ENCODE peak calls at places on chromosomes 13 and 19, in eight cellular contexts. One of them, this sample, is unnamed.
A peak's percentile ranks its signal among the peaks of the same experiment; 100 is the strongest.

GRCh38 chr13:49878682-49879081 is 57.5 kb downstream of the SPRYD7 start:
- DNase-seq in H54: no peak
- DNase-seq in IMR-90: no peak
- DNase-seq in transverse colon: no peak
- DNase-seq in Peyer's patch: no peak
- DNase-seq in NB4: no peak
- DNase-seq in ovary: no peak
- DNase-seq in K562: no peak
- DNase-seq in this sample: no peak

GRCh38 chr19:45045671-45046353 is 7.0 kb downstream of the CLASRP start:
- DNase-seq in H54: no peak
- DNase-seq in IMR-90: no peak
- DNase-seq in transverse colon: no peak
- DNase-seq in Peyer's patch: no peak
- DNase-seq in NB4: no peak
- DNase-seq in ovary: no peak
- DNase-seq in K562: no peak
- DNase-seq in this sample: no peak

GRCh38 chr13:37075164-37075563 is 15.7 kb upstream of the SUPT20H start:
- DNase-seq in H54: no peak
- DNase-seq in IMR-90: no peak
- DNase-seq in transverse colon: no peak
- DNase-seq in Peyer's patch: no peak
- DNase-seq in NB4: no peak
- DNase-seq in ovary: no peak
- DNase-seq in K562: no peak
- DNase-seq in this sample: no peak

GRCh38 chr13:98450495-98451167 is 126.3 kb downstream of the STK24 start:
- DNase-seq in H54: no peak
- DNase-seq in IMR-90: no peak
- DNase-seq in transverse colon: no peak
- DNase-seq in Peyer's patch: no peak
- DNase-seq in NB4: peak; percentile 24
- DNase-seq in ovary: no peak
- DNase-seq in K562: no peak
- DNase-seq in this sample: no peak

GRCh38 chr13:74206061-74206561 is 71.9 kb upstream of the KLF12 start:
- DNase-seq in H54: no peak
- DNase-seq in IMR-90: peak; percentile 92
- DNase-seq in transverse colon: no peak
- DNase-seq in Peyer's patch: no peak
- DNase-seq in NB4: no peak
- DNase-seq in ovary: no peak
- DNase-seq in K562: no peak
- DNase-seq in this sample: no peak

GRCh38 chr19:7916908-7917291 is 2.3 kb downstream of the TGFBR3L start:
- DNase-seq in H54: no peak
- DNase-seq in IMR-90: no peak
- DNase-seq in transverse colon: no peak
- DNase-seq in Peyer's patch: no peak
- DNase-seq in NB4: no peak
- DNase-seq in ovary: no peak
- DNase-seq in K562: no peak
- DNase-seq in this sample: no peak

GRCh38 chr13:102784501-102784900 is 10.9 kb upstream of the TEX30 start:
- DNase-seq in H54: no peak
- DNase-seq in IMR-90: no peak
- DNase-seq in transverse colon: no peak
- DNase-seq in Peyer's patch: no peak
- DNase-seq in NB4: no peak
- DNase-seq in ovary: no peak
- DNase-seq in K562: no peak
- DNase-seq in this sample: no peak

GRCh38 chr19:16041571-16042386 is 34.5 kb upstream of the TPM4 start:
- DNase-seq in H54: peak; percentile 86
- DNase-seq in IMR-90: peak; percentile 52
- DNase-seq in transverse colon: peak; percentile 90
- DNase-seq in Peyer's patch: peak; percentile 68
- DNase-seq in NB4: peak; percentile 70
- DNase-seq in ovary: peak; percentile 91
- DNase-seq in K562: peak; percentile 77
- DNase-seq in this sample: peak; percentile 48

GRCh38 chr13:38819053-38819452 is 132.2 kb downstream of the FREM2 start:
- DNase-seq in H54: no peak
- DNase-seq in IMR-90: no peak
- DNase-seq in transverse colon: no peak
- DNase-seq in Peyer's patch: no peak
- DNase-seq in NB4: no peak
- DNase-seq in ovary: no peak
- DNase-seq in K562: no peak
- DNase-seq in this sample: no peak

GRCh38 chr13:36089130-36089529 is 42.1 kb downstream of the DCLK1 start:
- DNase-seq in H54: no peak
- DNase-seq in IMR-90: no peak
- DNase-seq in transverse colon: no peak
- DNase-seq in Peyer's patch: no peak
- DNase-seq in NB4: no peak
- DNase-seq in ovary: no peak
- DNase-seq in K562: no peak
- DNase-seq in this sample: no peak

GRCh38 chr13:26425439-26426358 is 131.8 kb upstream of the WASF3 start:
- DNase-seq in H54: no peak
- DNase-seq in IMR-90: peak; percentile 88
- DNase-seq in transverse colon: peak; percentile 32
- DNase-seq in Peyer's patch: no peak
- DNase-seq in NB4: no peak
- DNase-seq in ovary: no peak
- DNase-seq in K562: no peak
- DNase-seq in this sample: no peak

GRCh38 chr13:64488731-64489130 is 2741.4 kb downstream of the PCDH9 start:
- DNase-seq in H54: no peak
- DNase-seq in IMR-90: peak; percentile 28
- DNase-seq in transverse colon: no peak
- DNase-seq in Peyer's patch: no peak
- DNase-seq in NB4: no peak
- DNase-seq in ovary: no peak
- DNase-seq in K562: no peak
- DNase-seq in this sample: no peak

GRCh38 chr19:39316627-39317321 is 3.9 kb downstream of the LRFN1 start:
- DNase-seq in H54: no peak
- DNase-seq in IMR-90: no peak
- DNase-seq in transverse colon: no peak
- DNase-seq in Peyer's patch: no peak
- DNase-seq in NB4: no peak
- DNase-seq in ovary: no peak
- DNase-seq in K562: no peak
- DNase-seq in this sample: no peak

GRCh38 chr13:74450976-74451375 is 316.8 kb upstream of the KLF12 start:
- DNase-seq in H54: no peak
- DNase-seq in IMR-90: no peak
- DNase-seq in transverse colon: no peak
- DNase-seq in Peyer's patch: no peak
- DNase-seq in NB4: no peak
- DNase-seq in ovary: no peak
- DNase-seq in K562: no peak
- DNase-seq in this sample: no peak

DNA sequence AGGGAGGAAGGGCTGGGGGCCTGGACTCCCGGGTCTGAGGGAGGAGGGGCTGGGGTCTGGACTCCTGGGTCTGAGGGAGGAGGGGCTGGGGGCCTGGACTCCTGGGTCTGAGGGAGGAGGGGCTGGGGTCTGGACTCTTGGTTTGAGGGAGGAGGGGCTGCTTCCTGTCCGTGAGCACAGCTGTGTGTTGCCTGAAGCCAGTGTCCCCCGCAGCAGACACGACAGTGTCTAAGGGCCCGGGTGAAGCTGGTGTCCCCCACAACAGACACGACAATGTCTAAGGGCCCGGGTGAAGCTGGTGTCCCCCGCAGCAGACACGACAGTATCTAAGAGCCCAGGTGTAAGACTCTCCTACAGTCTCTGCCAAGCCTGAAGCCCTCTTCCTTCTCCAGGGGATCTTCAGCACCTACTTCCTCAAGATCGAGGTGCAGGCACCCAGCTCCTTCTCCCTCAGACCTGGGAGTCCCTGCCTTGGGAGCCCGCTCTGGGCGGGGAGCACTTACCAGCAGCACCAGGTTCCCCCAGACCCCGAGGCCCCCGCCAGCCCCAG is 346 bp downstream of the PTPRH start:
- DNase-seq in H54: no peak
- DNase-seq in IMR-90: no peak
- DNase-seq in transverse colon: peak; percentile 22
- DNase-seq in Peyer's patch: no peak
- DNase-seq in NB4: peak; percentile 29
- DNase-seq in ovary: no peak
- DNase-seq in K562: peak; percentile 36
- DNase-seq in this sample: no peak
- TF ChIP-seq POLR2A in H54: no peak
- TF ChIP-seq POLR2A in IMR-90: no peak
- TF ChIP-seq POLR2A in transverse colon: no peak
- TF ChIP-seq POLR2A in Peyer's patch: no peak
- TF ChIP-seq POLR2A in NB4: no peak
- TF ChIP-seq POLR2A in ovary: no peak
- TF ChIP-seq POLR2A in K562: no peak
- TF ChIP-seq POLR2A in this sample: no peak

DNA sequence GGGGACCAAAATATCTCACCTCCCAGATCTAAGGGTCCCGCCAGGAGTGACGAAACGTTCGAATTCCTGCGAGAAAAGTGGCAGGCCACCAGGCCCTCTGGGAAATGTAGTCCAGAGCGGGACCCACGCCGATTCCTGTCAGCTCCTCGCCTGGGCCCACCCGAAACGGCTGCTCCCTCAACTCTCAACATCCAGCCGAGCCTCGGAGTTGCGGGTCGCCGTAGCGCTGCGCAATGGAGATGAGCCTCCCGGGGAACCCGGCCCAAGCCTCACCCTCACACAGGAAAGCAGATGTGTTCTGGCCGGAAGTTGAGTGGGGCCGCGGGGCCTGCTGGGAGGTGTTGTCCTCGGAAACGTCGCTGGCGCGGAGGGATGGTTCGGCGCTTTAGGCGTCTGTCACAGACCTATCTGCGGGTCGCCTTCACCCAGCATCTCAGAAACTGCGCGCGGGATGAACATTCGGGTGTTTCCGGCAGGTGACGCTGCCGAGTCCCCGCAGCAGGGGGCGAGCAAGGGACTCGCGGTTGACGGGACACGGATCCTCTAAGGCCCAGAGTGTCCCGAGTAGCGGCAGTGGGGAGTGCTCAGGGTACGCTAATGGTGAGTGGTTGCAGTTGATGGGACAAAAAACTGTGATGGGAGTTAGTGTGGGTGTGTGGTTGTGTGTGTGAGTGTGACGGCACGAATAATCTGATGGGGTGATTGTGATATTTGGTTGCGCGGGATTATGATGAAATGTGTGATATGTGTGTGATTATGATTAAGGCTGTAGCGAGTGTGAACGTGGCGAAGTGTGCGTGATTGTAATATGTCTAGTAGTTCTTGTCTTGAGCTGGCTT is at the start of the genes ZNF568 and ZNF829:
- DNase-seq in H54: peak; percentile 88
- DNase-seq in IMR-90: peak; percentile 83
- DNase-seq in transverse colon: peak; percentile 87
- DNase-seq in Peyer's patch: peak; percentile 89
- DNase-seq in NB4: peak; percentile 84
- DNase-seq in ovary: peak; percentile 88
- DNase-seq in K562: peak; percentile 6
- DNase-seq in this sample: peak; percentile 97
- TF ChIP-seq POLR2A in H54: peak; percentile 34
- TF ChIP-seq POLR2A in IMR-90: peak; percentile 18
- TF ChIP-seq POLR2A in transverse colon: no peak
- TF ChIP-seq POLR2A in Peyer's patch: no peak
- TF ChIP-seq POLR2A in NB4: no peak
- TF ChIP-seq POLR2A in ovary: no peak
- TF ChIP-seq POLR2A in K562: no peak
- TF ChIP-seq POLR2A in this sample: peak; percentile 56

GRCh38 chr19:5491565-5491964 is 36.3 kb downstream of the ZNRF4 start:
- DNase-seq in H54: no peak
- DNase-seq in IMR-90: no peak
- DNase-seq in transverse colon: no peak
- DNase-seq in Peyer's patch: no peak
- DNase-seq in NB4: peak; percentile 23
- DNase-seq in ovary: no peak
- DNase-seq in K562: no peak
- DNase-seq in this sample: no peak
- TF ChIP-seq POLR2A in H54: no peak
- TF ChIP-seq POLR2A in IMR-90: no peak
- TF ChIP-seq POLR2A in transverse colon: no peak
- TF ChIP-seq POLR2A in Peyer's patch: no peak
- TF ChIP-seq POLR2A in NB4: no peak
- TF ChIP-seq POLR2A in ovary: no peak
- TF ChIP-seq POLR2A in K562: no peak
- TF ChIP-seq POLR2A in this sample: no peak

GRCh38 chr19:47037766-47038165 is 10.7 kb downstream of the TMEM160 start:
- DNase-seq in H54: no peak
- DNase-seq in IMR-90: no peak
- DNase-seq in transverse colon: no peak
- DNase-seq in Peyer's patch: no peak
- DNase-seq in NB4: no peak
- DNase-seq in ovary: no peak
- DNase-seq in K562: no peak
- DNase-seq in this sample: no peak

GRCh38 chr19:47035127-47035494 is 13.3 kb downstream of the TMEM160 start:
- DNase-seq in H54: no peak
- DNase-seq in IMR-90: no peak
- DNase-seq in transverse colon: no peak
- DNase-seq in Peyer's patch: no peak
- DNase-seq in NB4: peak; percentile 98
- DNase-seq in ovary: no peak
- DNase-seq in K562: peak; percentile 84
- DNase-seq in this sample: peak; percentile 24

GRCh38 chr19:47036233-47036651 is 12.2 kb downstream of the TMEM160 start:
- DNase-seq in H54: no peak
- DNase-seq in IMR-90: no peak
- DNase-seq in transverse colon: peak; percentile 77
- DNase-seq in Peyer's patch: no peak
- DNase-seq in NB4: peak; percentile 93
- DNase-seq in ovary: no peak
- DNase-seq in K562: peak; percentile 63
- DNase-seq in this sample: peak; percentile 53

GRCh38 chr19:47032171-47032811 is 12.7 kb downstream of the NPAS1 start:
- DNase-seq in H54: no peak
- DNase-seq in IMR-90: no peak
- DNase-seq in transverse colon: peak; percentile 67
- DNase-seq in Peyer's patch: peak; percentile 55
- DNase-seq in NB4: peak; percentile 73
- DNase-seq in ovary: no peak
- DNase-seq in K562: peak; percentile 63
- DNase-seq in this sample: no peak

GRCh38 chr19:47035495-47036232 is 12.8 kb downstream of the TMEM160 start:
- DNase-seq in H54: peak; percentile 86
- DNase-seq in IMR-90: peak; percentile 73
- DNase-seq in transverse colon: peak; percentile 95
- DNase-seq in Peyer's patch: peak; percentile 90
- DNase-seq in NB4: peak; percentile 100
- DNase-seq in ovary: peak; percentile 92
- DNase-seq in K562: peak; percentile 93
- DNase-seq in this sample: peak; percentile 86
- TF ChIP-seq POLR2A in H54: no peak
- TF ChIP-seq POLR2A in IMR-90: no peak
- TF ChIP-seq POLR2A in transverse colon: peak; percentile 75
- TF ChIP-seq POLR2A in Peyer's patch: peak; percentile 19
- TF ChIP-seq POLR2A in NB4: peak; percentile 79
- TF ChIP-seq POLR2A in ovary: no peak
- TF ChIP-seq POLR2A in K562: peak; percentile 31
- TF ChIP-seq POLR2A in this sample: peak; percentile 18

GRCh38 chr19:12194827-12195500 is 32.1 kb downstream of the ZNF136 start:
- DNase-seq in H54: no peak
- DNase-seq in IMR-90: peak; percentile 6
- DNase-seq in transverse colon: peak; percentile 79
- DNase-seq in Peyer's patch: peak; percentile 75
- DNase-seq in NB4: no peak
- DNase-seq in ovary: peak; percentile 94
- DNase-seq in K562: no peak
- DNase-seq in this sample: peak; percentile 39
- TF ChIP-seq POLR2A in H54: no peak
- TF ChIP-seq POLR2A in IMR-90: no peak
- TF ChIP-seq POLR2A in transverse colon: peak; percentile 29
- TF ChIP-seq POLR2A in Peyer's patch: no peak
- TF ChIP-seq POLR2A in NB4: no peak
- TF ChIP-seq POLR2A in ovary: peak; percentile 26
- TF ChIP-seq POLR2A in K562: no peak
- TF ChIP-seq POLR2A in this sample: no peak

This sample was measured in erythroblast.